ENCODE peak calls at places on chromosomes 16 and 17, in nine cellular contexts. K, M, U, B, D, O, G, I and A are unnamed samples.

GRCh38 chr17:11889266-11889665 is 108.0 kb downstream of the ZNF18 start:
- DNase-seq in K (no peak), M (no peak), U (no peak), B (no peak), D (no peak), O (peak; percentile 15), G (no peak), I (no peak), A (no peak)

GRCh38 chr16:49563666-49564065 is 190.1 kb downstream of the C16orf78 start:
- DNase-seq in K (no peak), M (no peak), U (no peak), B (peak; percentile 10), D (no peak), O (no peak), G (no peak), I (no peak), A (no peak)

GRCh38 chr16:1775846-1776671 is 3.1 kb upstream of the MRPS34 start:
- DNase-seq in K (no peak), M (no peak), U (no peak), B (no peak), D (no peak), O (no peak), G (no peak), I (no peak), A (no peak)

GRCh38 chr17:77444653-77445029 is 303.9 kb downstream of the SEC14L1 start:
- DNase-seq in K (no peak), M (peak; percentile 71), U (no peak), B (peak; percentile 71), D (peak; percentile 69), O (no peak), G (no peak), I (peak; percentile 73), A (no peak)

GRCh38 chr16:84461029-84461415 is 43.4 kb downstream of the MEAK7 start:
- DNase-seq in K (no peak), M (no peak), U (no peak), B (no peak), D (no peak), O (peak; percentile 23), G (no peak), I (no peak), A (no peak)

GRCh38 chr16:84648595-84649510 is 542 bp downstream of the KLHL36 start:
- DNase-seq in K (no peak), M (no peak), U (peak; percentile 62), B (no peak), D (peak; percentile 52), O (peak; percentile 78), G (peak; percentile 56), I (peak; percentile 56), A (no peak)

GRCh38 chr16:3152022-3152272 is 17.1 kb downstream of the ZNF213 start:
- DNase-seq in K (no peak), M (no peak), U (no peak), B (no peak), D (no peak), O (peak; percentile 61), G (no peak), I (peak; percentile 16), A (no peak)

GRCh38 chr16:74817851-74818250 is 43.2 kb upstream of the FA2H start:
- DNase-seq in K (no peak), M (no peak), U (peak; percentile 69), B (no peak), D (no peak), O (peak; percentile 71), G (no peak), I (no peak), A (no peak)

GRCh38 chr16:76038097-76038496 is 239.1 kb upstream of the CNTNAP4 start:
- DNase-seq in K (no peak), M (no peak), U (no peak), B (no peak), D (no peak), O (no peak), G (no peak), I (no peak), A (no peak)

GRCh38 chr17:76384987-76385891 is 830 bp downstream of the SPHK1 start:
- DNase-seq in K (peak; percentile 85), M (peak; percentile 70), U (peak; percentile 53), B (peak; percentile 69), D (peak; percentile 45), O (peak; percentile 84), G (peak; percentile 54), I (peak; percentile 51), A (no peak)

GRCh38 chr17:67043283-67043682 is 1.1 kb upstream of the CACNG1 start:
- DNase-seq in K (no peak), M (no peak), U (no peak), B (no peak), D (no peak), O (no peak), G (no peak), I (no peak), A (no peak)

GRCh38 chr17:27631897-27632725 is 1.1 kb downstream of the LGALS9 start:
- DNase-seq in K (no peak), M (no peak), U (no peak), B (no peak), D (no peak), O (peak; percentile 63), G (no peak), I (no peak), A (no peak)
- H3K4me3 ChIP-seq in K (peak overlapping the region; percentile 43), M (no peak overlapping the region), U (no peak overlapping the region), B (no peak overlapping the region), D (peak overlapping the region; percentile 66), O (no peak overlapping the region), G (no peak overlapping the region), I (peak overlapping the region; percentile 4), A (no peak overlapping the region)

GRCh38 chr17:60311936-60312335 is 80.0 kb downstream of the USP32 start:
- DNase-seq in K (no peak), M (peak; percentile 86), U (no peak), B (peak; percentile 63), D (no peak), O (no peak), G (no peak), I (no peak), A (no peak)

GRCh38 chr17:60314423-60314822 is 77.5 kb downstream of the USP32 start:
- DNase-seq in K (no peak), M (no peak), U (no peak), B (no peak), D (no peak), O (no peak), G (no peak), I (no peak), A (no peak)

GRCh38 chr17:60318830-60319229 is 73.1 kb downstream of the USP32 start:
- DNase-seq in K (no peak), M (no peak), U (no peak), B (no peak), D (no peak), O (no peak), G (no peak), I (no peak), A (no peak)

GRCh38 chr17:60311186-60311585 is 80.7 kb downstream of the USP32 start:
- DNase-seq in K (no peak), M (no peak), U (no peak), B (no peak), D (no peak), O (no peak), G (no peak), I (no peak), A (no peak)

GRCh38 chr17:60315650-60316049 is 76.3 kb downstream of the USP32 start:
- DNase-seq in K (no peak), M (no peak), U (no peak), B (no peak), D (no peak), O (no peak), G (no peak), I (no peak), A (no peak)
- TF ChIP-seq CTCF in K (no peak), M (no peak), U (peak; percentile 39), B (no peak), D (no peak), O (peak; percentile 50), G (peak; percentile 9), I (no peak), A (peak; percentile 9)

GRCh38 chr17:58326609-58327341 is 1.8 kb downstream of the TSPOAP1 start:
- DNase-seq in K (no peak), M (no peak), U (no peak), B (no peak), D (no peak), O (no peak), G (no peak), I (no peak), A (no peak)

GRCh38 chr17:58325976-58326468 is 2.6 kb downstream of the TSPOAP1 start:
- DNase-seq in K (no peak), M (no peak), U (no peak), B (no peak), D (no peak), O (peak; percentile 72), G (no peak), I (no peak), A (no peak)

GRCh38 chr17:58324409-58325288 is 3.9 kb downstream of the TSPOAP1 start:
- DNase-seq in K (no peak), M (no peak), U (peak; percentile 74), B (peak; percentile 59), D (no peak), O (peak; percentile 88), G (peak; percentile 80), I (no peak), A (peak; percentile 19)

GRCh38 chr17:58323420-58324408 is 4.9 kb downstream of the TSPOAP1 start:
- DNase-seq in K (no peak), M (no peak), U (no peak), B (no peak), D (no peak), O (no peak), G (peak; percentile 14), I (no peak), A (no peak)

DNA sequence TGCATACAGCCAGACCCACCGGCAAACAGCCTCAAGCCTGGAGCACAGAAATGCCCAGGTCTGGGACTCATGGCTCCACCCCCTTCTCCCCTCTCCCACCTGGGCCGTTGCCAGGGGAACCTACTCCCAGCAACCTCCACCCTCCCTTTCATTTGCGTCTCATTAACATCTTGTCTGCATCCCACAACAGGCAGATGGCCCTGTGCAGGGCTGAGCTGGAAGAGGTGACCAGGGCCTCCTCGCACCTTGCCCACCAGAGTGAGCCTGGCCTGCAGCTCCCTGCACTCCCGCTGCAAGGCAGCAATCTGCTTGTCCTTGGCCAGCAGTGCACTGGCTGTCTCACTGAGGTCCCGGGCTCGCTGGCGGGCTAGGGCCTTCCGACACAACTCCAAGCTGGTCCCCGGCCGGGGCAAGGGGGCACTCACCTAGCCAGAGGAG is 3.3 kb downstream of the TSPOAP1 start:
- DNase-seq in K (no peak), M (no peak), U (peak; percentile 90), B (no peak), D (no peak), O (peak; percentile 93), G (peak; percentile 19), I (no peak), A (no peak)
- H3K4me3 ChIP-seq in K (no peak overlapping the region), M (no peak overlapping the region), U (peak overlapping the region; percentile 65), B (peak overlapping the region; percentile 76), D (peak overlapping the region; percentile 61), O (peak overlapping the region; percentile 76), G (no peak overlapping the region), I (no peak overlapping the region), A (peak overlapping the region; percentile 71)

DNA sequence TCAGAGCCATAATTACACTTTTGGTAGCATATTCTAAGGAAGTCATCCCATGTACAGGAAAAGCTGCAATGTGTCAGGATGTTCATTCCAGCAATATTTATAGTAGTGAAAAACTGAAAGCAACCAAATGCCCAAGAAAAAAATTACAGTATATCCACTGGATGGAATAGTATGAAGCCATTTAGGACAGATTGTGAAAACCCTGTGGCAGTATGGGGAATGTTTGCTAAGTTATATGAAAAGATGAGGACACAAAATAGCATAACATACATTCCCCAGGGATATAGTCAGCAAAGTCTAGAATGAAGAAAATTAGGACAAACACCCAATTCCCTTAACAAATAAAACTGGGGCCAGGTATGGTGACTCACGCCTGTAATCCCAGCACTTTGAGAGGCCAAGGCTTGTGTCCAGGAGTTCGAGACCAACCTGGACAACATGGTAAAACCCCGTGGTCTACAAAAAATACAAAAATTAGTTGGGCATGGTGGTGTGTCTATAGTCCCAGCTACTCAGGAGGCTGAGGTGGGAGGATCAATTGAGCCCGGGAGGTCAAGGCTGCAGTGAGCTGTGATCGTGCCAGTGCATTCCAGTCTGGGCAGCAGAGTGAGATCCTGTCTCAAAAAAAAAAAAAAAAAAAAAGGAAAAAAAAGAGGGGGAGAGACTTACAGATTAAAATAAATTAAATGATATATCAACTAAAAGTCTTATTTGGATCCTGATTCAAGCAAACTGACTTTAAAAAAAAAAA is 2.3 kb downstream of the LRRC3C start:
- DNase-seq in K (no peak), M (peak; percentile 89), U (no peak), B (peak; percentile 92), D (no peak), O (no peak), G (no peak), I (no peak), A (peak; percentile 37)
- TF ChIP-seq CTCF in K (no peak), M (no peak), U (no peak), B (no peak), D (no peak), O (no peak), G (no peak), I (no peak), A (no peak)